ENCODE peak calls at places on chromosomes 13 and 19, in nine cellular contexts. One of them, this sample, is unnamed.

GRCh38 chr19:1271528-1272422 is 2.6 kb downstream of the CIRBP start:
- DNase-seq in central memory CD4-positive, alpha-beta T cell: no peak
- DNase-seq in stimulated activated CD8-positive, alpha-beta memory T cell treated with anti-CD3 and anti-CD28 coated beads, Interleukin-4, amount 100 ng/mL, for 1 hour: no peak
- DNase-seq in activated T-helper 1 cell treated with anti-CD3 and anti-CD28 coated beads, Interleukin-12 subunit alpha, Interleukin-12 subunit beta, Interleukin-2, Interleukin-4 antibody, amounts not matched to agents 30 ng/mL and 10 ng/mL and 1 ng/mL, durations not matched to agents 14 hours and 24 hours and 36 hours: no peak
- DNase-seq in non-pigmented ciliary epithelial cell: no peak
- DNase-seq in H9: no peak
- DNase-seq in NCI-H446: no peak
- DNase-seq in chondrocyte: no peak
- DNase-seq in stimulated activated CD4-positive, alpha-beta T cell treated with anti-CD3 and anti-CD28 coated beads, Interleukin-2, amount 100 ng/mL, for 48 hours: no peak
- DNase-seq in this sample: no peak

GRCh38 chr19:1324792-1325567 is 39.3 kb downstream of the EFNA2 start:
- DNase-seq in central memory CD4-positive, alpha-beta T cell: no peak
- DNase-seq in stimulated activated CD8-positive, alpha-beta memory T cell treated with anti-CD3 and anti-CD28 coated beads, Interleukin-4, amount 100 ng/mL, for 1 hour: no peak
- DNase-seq in activated T-helper 1 cell treated with anti-CD3 and anti-CD28 coated beads, Interleukin-12 subunit alpha, Interleukin-12 subunit beta, Interleukin-2, Interleukin-4 antibody, amounts not matched to agents 30 ng/mL and 10 ng/mL and 1 ng/mL, durations not matched to agents 14 hours and 24 hours and 36 hours: no peak
- DNase-seq in non-pigmented ciliary epithelial cell: peak
- DNase-seq in H9: no peak
- DNase-seq in NCI-H446: no peak
- DNase-seq in chondrocyte: no peak
- DNase-seq in stimulated activated CD4-positive, alpha-beta T cell treated with anti-CD3 and anti-CD28 coated beads, Interleukin-2, amount 100 ng/mL, for 48 hours: peak
- DNase-seq in this sample: peak

GRCh38 chr13:28494861-28495585 is at the start of gene FLT1:
- DNase-seq in central memory CD4-positive, alpha-beta T cell: no peak
- DNase-seq in stimulated activated CD8-positive, alpha-beta memory T cell treated with anti-CD3 and anti-CD28 coated beads, Interleukin-4, amount 100 ng/mL, for 1 hour: no peak
- DNase-seq in activated T-helper 1 cell treated with anti-CD3 and anti-CD28 coated beads, Interleukin-12 subunit alpha, Interleukin-12 subunit beta, Interleukin-2, Interleukin-4 antibody, amounts not matched to agents 30 ng/mL and 10 ng/mL and 1 ng/mL, durations not matched to agents 14 hours and 24 hours and 36 hours: peak
- DNase-seq in non-pigmented ciliary epithelial cell: no peak
- DNase-seq in H9: peak
- DNase-seq in NCI-H446: no peak
- DNase-seq in chondrocyte: no peak
- DNase-seq in stimulated activated CD4-positive, alpha-beta T cell treated with anti-CD3 and anti-CD28 coated beads, Interleukin-2, amount 100 ng/mL, for 48 hours: peak
- DNase-seq in this sample: no peak

GRCh38 chr19:17973759-17974158 is 6.9 kb downstream of the KCNN1 start:
- DNase-seq in central memory CD4-positive, alpha-beta T cell: no peak
- DNase-seq in stimulated activated CD8-positive, alpha-beta memory T cell treated with anti-CD3 and anti-CD28 coated beads, Interleukin-4, amount 100 ng/mL, for 1 hour: no peak
- DNase-seq in activated T-helper 1 cell treated with anti-CD3 and anti-CD28 coated beads, Interleukin-12 subunit alpha, Interleukin-12 subunit beta, Interleukin-2, Interleukin-4 antibody, amounts not matched to agents 30 ng/mL and 10 ng/mL and 1 ng/mL, durations not matched to agents 14 hours and 24 hours and 36 hours: no peak
- DNase-seq in non-pigmented ciliary epithelial cell: no peak
- DNase-seq in H9: no peak
- DNase-seq in NCI-H446: no peak
- DNase-seq in chondrocyte: no peak
- DNase-seq in stimulated activated CD4-positive, alpha-beta T cell treated with anti-CD3 and anti-CD28 coated beads, Interleukin-2, amount 100 ng/mL, for 48 hours: no peak
- DNase-seq in this sample: no peak

GRCh38 chr19:50975766-50976165 is 6.4 kb upstream of the KLK6 start:
- DNase-seq in central memory CD4-positive, alpha-beta T cell: no peak
- DNase-seq in stimulated activated CD8-positive, alpha-beta memory T cell treated with anti-CD3 and anti-CD28 coated beads, Interleukin-4, amount 100 ng/mL, for 1 hour: no peak
- DNase-seq in activated T-helper 1 cell treated with anti-CD3 and anti-CD28 coated beads, Interleukin-12 subunit alpha, Interleukin-12 subunit beta, Interleukin-2, Interleukin-4 antibody, amounts not matched to agents 30 ng/mL and 10 ng/mL and 1 ng/mL, durations not matched to agents 14 hours and 24 hours and 36 hours: no peak
- DNase-seq in non-pigmented ciliary epithelial cell: no peak
- DNase-seq in H9: peak
- DNase-seq in NCI-H446: no peak
- DNase-seq in chondrocyte: no peak
- DNase-seq in stimulated activated CD4-positive, alpha-beta T cell treated with anti-CD3 and anti-CD28 coated beads, Interleukin-2, amount 100 ng/mL, for 48 hours: no peak
- DNase-seq in this sample: no peak

GRCh38 chr19:18590273-18591272 is 2.0 kb downstream of the REX1BD start:
- DNase-seq in central memory CD4-positive, alpha-beta T cell: no peak
- DNase-seq in stimulated activated CD8-positive, alpha-beta memory T cell treated with anti-CD3 and anti-CD28 coated beads, Interleukin-4, amount 100 ng/mL, for 1 hour: no peak
- DNase-seq in activated T-helper 1 cell treated with anti-CD3 and anti-CD28 coated beads, Interleukin-12 subunit alpha, Interleukin-12 subunit beta, Interleukin-2, Interleukin-4 antibody, amounts not matched to agents 30 ng/mL and 10 ng/mL and 1 ng/mL, durations not matched to agents 14 hours and 24 hours and 36 hours: no peak
- DNase-seq in non-pigmented ciliary epithelial cell: peak
- DNase-seq in H9: peak
- DNase-seq in NCI-H446: peak
- DNase-seq in chondrocyte: no peak
- DNase-seq in stimulated activated CD4-positive, alpha-beta T cell treated with anti-CD3 and anti-CD28 coated beads, Interleukin-2, amount 100 ng/mL, for 48 hours: no peak
- DNase-seq in this sample: peak

GRCh38 chr19:604355-604754 is 14.7 kb downstream of the HCN2 start:
- DNase-seq in central memory CD4-positive, alpha-beta T cell: no peak
- DNase-seq in stimulated activated CD8-positive, alpha-beta memory T cell treated with anti-CD3 and anti-CD28 coated beads, Interleukin-4, amount 100 ng/mL, for 1 hour: no peak
- DNase-seq in activated T-helper 1 cell treated with anti-CD3 and anti-CD28 coated beads, Interleukin-12 subunit alpha, Interleukin-12 subunit beta, Interleukin-2, Interleukin-4 antibody, amounts not matched to agents 30 ng/mL and 10 ng/mL and 1 ng/mL, durations not matched to agents 14 hours and 24 hours and 36 hours: peak
- DNase-seq in non-pigmented ciliary epithelial cell: no peak
- DNase-seq in H9: peak
- DNase-seq in NCI-H446: no peak
- DNase-seq in chondrocyte: no peak
- DNase-seq in stimulated activated CD4-positive, alpha-beta T cell treated with anti-CD3 and anti-CD28 coated beads, Interleukin-2, amount 100 ng/mL, for 48 hours: peak
- DNase-seq in this sample: no peak

GRCh38 chr19:2334986-2335846 is 6.7 kb downstream of the SPPL2B start:
- DNase-seq in central memory CD4-positive, alpha-beta T cell: no peak
- DNase-seq in stimulated activated CD8-positive, alpha-beta memory T cell treated with anti-CD3 and anti-CD28 coated beads, Interleukin-4, amount 100 ng/mL, for 1 hour: no peak
- DNase-seq in activated T-helper 1 cell treated with anti-CD3 and anti-CD28 coated beads, Interleukin-12 subunit alpha, Interleukin-12 subunit beta, Interleukin-2, Interleukin-4 antibody, amounts not matched to agents 30 ng/mL and 10 ng/mL and 1 ng/mL, durations not matched to agents 14 hours and 24 hours and 36 hours: no peak
- DNase-seq in non-pigmented ciliary epithelial cell: no peak
- DNase-seq in H9: no peak
- DNase-seq in NCI-H446: no peak
- DNase-seq in chondrocyte: no peak
- DNase-seq in stimulated activated CD4-positive, alpha-beta T cell treated with anti-CD3 and anti-CD28 coated beads, Interleukin-2, amount 100 ng/mL, for 48 hours: no peak
- DNase-seq in this sample: no peak

GRCh38 chr19:37333457-37333856 is 37.4 kb upstream of the ZNF527 start:
- DNase-seq in central memory CD4-positive, alpha-beta T cell: no peak
- DNase-seq in stimulated activated CD8-positive, alpha-beta memory T cell treated with anti-CD3 and anti-CD28 coated beads, Interleukin-4, amount 100 ng/mL, for 1 hour: no peak
- DNase-seq in activated T-helper 1 cell treated with anti-CD3 and anti-CD28 coated beads, Interleukin-12 subunit alpha, Interleukin-12 subunit beta, Interleukin-2, Interleukin-4 antibody, amounts not matched to agents 30 ng/mL and 10 ng/mL and 1 ng/mL, durations not matched to agents 14 hours and 24 hours and 36 hours: no peak
- DNase-seq in non-pigmented ciliary epithelial cell: no peak
- DNase-seq in H9: no peak
- DNase-seq in NCI-H446: no peak
- DNase-seq in chondrocyte: no peak
- DNase-seq in stimulated activated CD4-positive, alpha-beta T cell treated with anti-CD3 and anti-CD28 coated beads, Interleukin-2, amount 100 ng/mL, for 48 hours: no peak
- DNase-seq in this sample: no peak

GRCh38 chr19:30536975-30537374 is 164.8 kb downstream of the ZNF536 start:
- DNase-seq in central memory CD4-positive, alpha-beta T cell: no peak
- DNase-seq in stimulated activated CD8-positive, alpha-beta memory T cell treated with anti-CD3 and anti-CD28 coated beads, Interleukin-4, amount 100 ng/mL, for 1 hour: no peak
- DNase-seq in activated T-helper 1 cell treated with anti-CD3 and anti-CD28 coated beads, Interleukin-12 subunit alpha, Interleukin-12 subunit beta, Interleukin-2, Interleukin-4 antibody, amounts not matched to agents 30 ng/mL and 10 ng/mL and 1 ng/mL, durations not matched to agents 14 hours and 24 hours and 36 hours: no peak
- DNase-seq in non-pigmented ciliary epithelial cell: no peak
- DNase-seq in H9: no peak
- DNase-seq in NCI-H446: no peak
- DNase-seq in chondrocyte: no peak
- DNase-seq in stimulated activated CD4-positive, alpha-beta T cell treated with anti-CD3 and anti-CD28 coated beads, Interleukin-2, amount 100 ng/mL, for 48 hours: no peak
- DNase-seq in this sample: no peak